ENCODE peak calls at places on chromosomes 1 and 21, in eight cellular contexts. G is H1, E is upper lobe of left lung, X is breast epithelium, B is GM23338, Q is HCT116, W is GM12878, V is transverse colon. D is an unnamed sample.

GRCh38 chr1:46288485-46289133 is 14.8 kb downstream of the LRRC41 start:
- DNase-seq in G (no peak), E (no peak), X (no peak), B (peak; percentile 17), Q (no peak), W (no peak), V (no peak), D (no peak)

GRCh38 chr1:153260980-153261792 is 1.7 kb downstream of the LORICRIN start:
- DNase-seq in G (peak; percentile 74), E (peak; percentile 89), X (no peak), B (peak; percentile 72), Q (no peak), W (no peak), V (no peak), D (no peak)

GRCh38 chr1:93093332-93094006 is 14.4 kb downstream of the MTF2 start:
- DNase-seq in G (no peak), E (no peak), X (no peak), B (peak; percentile 73), Q (no peak), W (no peak), V (no peak), D (no peak)

GRCh38 chr1:201480231-201481003 is 11.4 kb upstream of the PHLDA3 start:
- DNase-seq in G (peak; percentile 91), E (peak; percentile 97), X (peak; percentile 90), B (peak; percentile 96), Q (peak; percentile 92), W (no peak), V (peak; percentile 91), D (no peak)

GRCh38 chr1:244850896-244851295 is 13.4 kb downstream of the HNRNPU start:
- DNase-seq in G (no peak), E (no peak), X (no peak), B (no peak), Q (no peak), W (no peak), V (no peak), D (no peak)

GRCh38 chr1:53135735-53136114 is 6.7 kb downstream of the SLC1A7 start:
- DNase-seq in G (no peak), E (no peak), X (peak; percentile 48), B (no peak), Q (no peak), W (no peak), V (peak; percentile 50), D (no peak)

GRCh38 chr1:201383647-201384405 is 6.3 kb upstream of the TNNT2 start:
- DNase-seq in G (no peak), E (no peak), X (no peak), B (no peak), Q (no peak), W (no peak), V (no peak), D (no peak)

GRCh38 chr1:53172751-53173498 is 23.7 kb upstream of the CPT2 start:
- DNase-seq in G (no peak), E (no peak), X (no peak), B (peak; percentile 39), Q (no peak), W (no peak), V (peak; percentile 41), D (no peak)

GRCh38 chr21:43694437-43695079 is 24.4 kb upstream of the PDXK start:
- DNase-seq in G (no peak), E (no peak), X (no peak), B (no peak), Q (no peak), W (no peak), V (no peak), D (no peak)

GRCh38 chr1:162561037-162561615 is 396 bp upstream of the UAP1 start:
- DNase-seq in G (peak; percentile 98), E (peak; percentile 100), X (peak; percentile 97), B (peak; percentile 99), Q (peak; percentile 85), W (peak; percentile 72), V (peak; percentile 100), D (peak; percentile 82)

GRCh38 chr21:40658237-40658636 is 188.7 kb downstream of the DSCAM start:
- DNase-seq in G (no peak), E (no peak), X (no peak), B (no peak), Q (no peak), W (no peak), V (no peak), D (no peak)

GRCh38 chr1:222048030-222048632 is 306.2 kb upstream of the DUSP10 start:
- DNase-seq in G (no peak), E (no peak), X (no peak), B (no peak), Q (no peak), W (peak; percentile 54), V (no peak), D (no peak)

GRCh38 chr1:109396971-109397370 is 747 bp downstream of the SORT1 start:
- DNase-seq in G (no peak), E (no peak), X (no peak), B (no peak), Q (no peak), W (no peak), V (peak; percentile 33), D (no peak)

GRCh38 chr1:54325705-54326461 is 80.3 kb downstream of the SSBP3 start:
- DNase-seq in G (no peak), E (no peak), X (no peak), B (no peak), Q (no peak), W (no peak), V (no peak), D (no peak)

GRCh38 chr1:17633654-17634053 is 94.2 kb downstream of the ARHGEF10L start:
- DNase-seq in G (no peak), E (no peak), X (no peak), B (no peak), Q (no peak), W (no peak), V (no peak), D (no peak)

GRCh38 chr1:70864302-70864701 is 183.3 kb downstream of the PTGER3 start:
- DNase-seq in G (no peak), E (no peak), X (no peak), B (no peak), Q (no peak), W (no peak), V (no peak), D (no peak)

GRCh38 chr1:12130466-12131130 is 36.2 kb upstream of the TNFRSF1B start:
- DNase-seq in G (no peak), E (no peak), X (no peak), B (no peak), Q (no peak), W (no peak), V (no peak), D (no peak)

GRCh38 chr1:6603424-6603850 is 768 bp upstream of the KLHL21 start:
- DNase-seq in G (peak; percentile 70), E (peak; percentile 87), X (no peak), B (peak; percentile 64), Q (no peak), W (no peak), V (peak; percentile 65), D (no peak)

GRCh38 chr1:200731654-200732332 is 6.9 kb upstream of the CAMSAP2 start:
- DNase-seq in G (no peak), E (no peak), X (no peak), B (no peak), Q (no peak), W (no peak), V (no peak), D (no peak)

DNA sequence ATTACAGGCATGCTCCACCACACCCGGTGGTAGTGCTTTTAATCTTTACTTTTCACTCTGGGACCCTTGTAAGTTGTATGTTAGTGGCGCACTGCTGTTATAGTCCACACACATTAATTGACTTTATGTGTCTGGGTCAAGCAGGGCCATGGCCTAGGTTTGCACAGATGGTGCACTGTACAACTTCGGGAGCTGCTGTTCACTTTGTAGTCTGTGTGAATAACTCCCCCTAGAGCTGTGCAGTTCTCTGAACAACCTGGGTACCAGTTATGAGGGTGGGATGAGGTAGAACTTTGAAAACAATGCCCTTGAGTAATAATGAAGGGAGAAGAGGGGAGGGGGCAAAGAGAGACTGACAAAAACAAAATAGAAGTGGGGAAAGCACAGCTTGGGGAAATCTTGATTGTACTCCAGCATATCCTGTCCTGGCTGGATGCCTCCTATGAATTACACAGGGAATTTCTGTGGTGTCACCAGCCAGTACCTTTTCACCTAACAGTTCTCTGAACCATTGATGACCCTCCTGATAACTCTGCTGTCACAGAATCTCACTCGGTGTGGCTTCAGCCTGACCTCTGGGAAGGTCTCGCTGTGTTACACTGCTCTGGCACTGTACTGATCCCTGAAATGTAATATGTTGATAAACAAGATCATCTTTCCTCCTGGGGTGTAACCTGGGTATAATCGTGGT is 2.2 kb downstream of the PTGFRN start:
- DNase-seq in G (no peak), E (no peak), X (no peak), B (no peak), Q (no peak), W (no peak), V (no peak), D (no peak)
- H3K4me1 ChIP-seq in G (peaks cover 18% of the 10 kb centered on the region), E (peaks cover 7% of the 10 kb centered on the region), X (peaks cover 9% of the 10 kb centered on the region), B (peaks cover 40% of the 10 kb centered on the region), Q (peaks cover 5% of the 10 kb centered on the region), W (no peaks in the 10 kb centered on the region), V (peaks cover 58% of the 10 kb centered on the region), D (no peaks in the 10 kb centered on the region)

GRCh38 chr1:112703706-112704105 is 3.2 kb downstream of the RHOC start:
- DNase-seq in G (no peak), E (no peak), X (no peak), B (no peak), Q (no peak), W (no peak), V (no peak), D (no peak)
- TF ChIP-seq POLR2AphosphoS5 in G (no peak), E (no peak), X (no peak), B (no peak), Q (no peak), W (no peak), V (no peak), D (no peak)

DNA sequence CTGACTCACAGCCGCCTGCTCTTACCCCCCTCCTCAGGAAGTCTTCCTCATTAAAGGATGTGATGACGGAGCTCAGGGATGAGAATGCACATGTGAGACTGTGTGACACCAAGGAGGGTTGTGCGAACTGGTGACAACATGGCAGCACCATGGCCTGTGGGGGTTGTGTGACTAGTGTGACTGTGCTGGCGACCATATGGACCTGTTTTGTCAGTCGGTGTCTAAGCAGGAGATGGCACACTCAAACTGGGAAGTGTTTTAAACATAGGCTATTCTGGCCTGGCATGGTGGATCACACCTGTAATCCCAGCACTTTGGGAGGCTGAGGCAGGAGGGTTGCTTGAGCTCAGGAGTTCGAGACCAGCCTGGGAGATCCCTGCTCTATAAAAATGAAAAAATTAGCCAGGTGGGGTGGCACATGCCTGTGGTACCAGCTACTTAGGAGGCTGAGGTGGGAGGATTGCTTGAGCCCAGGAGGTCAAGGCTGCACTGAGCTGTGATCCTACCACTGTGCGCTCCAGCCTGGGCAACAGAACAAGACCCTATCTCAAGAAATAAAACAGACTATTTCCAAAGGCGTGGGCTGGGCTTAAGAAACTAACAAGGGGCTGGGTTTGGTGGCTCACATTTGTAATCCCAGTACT is 7.4 kb downstream of the TRNP1 start:
- DNase-seq in G (no peak), E (no peak), X (no peak), B (peak; percentile 20), Q (no peak), W (no peak), V (no peak), D (no peak)
- H3K4me1 ChIP-seq in G (peaks cover 26% of the 10 kb centered on the region), E (peaks cover 57% of the 10 kb centered on the region), X (peaks cover 38% of the 10 kb centered on the region), B (peaks cover 83% of the 10 kb centered on the region), Q (peaks cover 82% of the 10 kb centered on the region), W (peaks cover 3% of the 10 kb centered on the region), V (peaks cover 46% of the 10 kb centered on the region), D (peaks cover 84% of the 10 kb centered on the region)

DNA sequence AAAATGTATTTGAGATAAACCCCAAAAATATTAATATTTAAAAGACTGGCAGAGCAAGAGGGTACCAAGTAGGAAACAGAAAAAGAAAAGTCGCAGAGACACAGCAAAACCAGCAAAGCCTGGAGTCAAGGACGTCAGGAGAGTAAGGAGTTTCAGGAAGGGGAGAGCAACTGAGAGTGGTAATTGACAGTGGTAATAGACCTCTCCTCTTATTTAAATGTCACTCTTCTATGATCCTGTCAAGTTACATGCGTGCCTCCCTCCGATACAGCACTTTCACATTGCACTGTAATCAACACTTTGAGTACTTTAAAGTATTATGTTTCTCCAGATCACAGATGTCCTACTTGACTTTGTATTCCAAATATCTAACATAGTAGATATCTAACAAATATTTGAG is 82.6 kb upstream of the EXO1 start:
- DNase-seq in G (no peak), E (no peak), X (no peak), B (no peak), Q (no peak), W (no peak), V (no peak), D (no peak)
- TF ChIP-seq POLR2AphosphoS5 in G (no peak), E (no peak), X (no peak), B (no peak), Q (no peak), W (no peak), V (no peak), D (no peak)

D was measured in Panc1.